ENCODE peak calls at places on chromosomes 5 and 9, in five cellular contexts. One of them, this sample, is unnamed.

GRCh38 chr5:142841511-142842255 is 71.5 kb downstream of the ARHGAP26 start:
- DNase-seq in NB4: no peak
- DNase-seq in OCI-LY7: no peak
- DNase-seq in transverse colon: no peak
- DNase-seq in GM12865: no peak
- DNase-seq in this sample: no peak

GRCh38 chr9:3473402-3473801 is 52.4 kb downstream of the RFX3 start:
- DNase-seq in NB4: peak
- DNase-seq in OCI-LY7: peak
- DNase-seq in transverse colon: no peak
- DNase-seq in GM12865: peak
- DNase-seq in this sample: no peak

GRCh38 chr5:142717582-142718215 is 31.8 kb upstream of the FGF1 start:
- DNase-seq in NB4: peak
- DNase-seq in OCI-LY7: peak
- DNase-seq in transverse colon: no peak
- DNase-seq in GM12865: peak
- DNase-seq in this sample: peak

GRCh38 chr5:73151733-73152410 is 21.1 kb upstream of the TMEM174 start:
- DNase-seq in NB4: no peak
- DNase-seq in OCI-LY7: no peak
- DNase-seq in transverse colon: no peak
- DNase-seq in GM12865: no peak
- DNase-seq in this sample: no peak

GRCh38 chr5:64947031-64947430 is 178.3 kb downstream of the CWC27 start:
- DNase-seq in NB4: no peak
- DNase-seq in OCI-LY7: no peak
- DNase-seq in transverse colon: no peak
- DNase-seq in GM12865: no peak
- DNase-seq in this sample: peak

GRCh38 chr5:124605516-124605915 is 140.9 kb downstream of the ZNF608 start:
- DNase-seq in NB4: no peak
- DNase-seq in OCI-LY7: no peak
- DNase-seq in transverse colon: no peak
- DNase-seq in GM12865: no peak
- DNase-seq in this sample: peak

GRCh38 chr9:78982849-78983248 is 588.9 kb upstream of the TLE4 start:
- DNase-seq in NB4: no peak
- DNase-seq in OCI-LY7: no peak
- DNase-seq in transverse colon: no peak
- DNase-seq in GM12865: no peak
- DNase-seq in this sample: peak

GRCh38 chr9:130879863-130880411 is 16.7 kb downstream of the QRFP start:
- DNase-seq in NB4: no peak
- DNase-seq in OCI-LY7: no peak
- DNase-seq in transverse colon: no peak
- DNase-seq in GM12865: no peak
- DNase-seq in this sample: no peak

GRCh38 chr5:171721469-171721868 is 64.1 kb upstream of the SMIM23 start:
- DNase-seq in NB4: peak
- DNase-seq in OCI-LY7: no peak
- DNase-seq in transverse colon: no peak
- DNase-seq in GM12865: no peak
- DNase-seq in this sample: no peak

GRCh38 chr5:120160120-120160895 is 303.8 kb upstream of the PRR16 start:
- DNase-seq in NB4: no peak
- DNase-seq in OCI-LY7: no peak
- DNase-seq in transverse colon: no peak
- DNase-seq in GM12865: no peak
- DNase-seq in this sample: peak

GRCh38 chr9:3824062-3824461 is 298.3 kb upstream of the RFX3 start:
- DNase-seq in NB4: no peak
- DNase-seq in OCI-LY7: no peak
- DNase-seq in transverse colon: no peak
- DNase-seq in GM12865: no peak
- DNase-seq in this sample: no peak

DNA sequence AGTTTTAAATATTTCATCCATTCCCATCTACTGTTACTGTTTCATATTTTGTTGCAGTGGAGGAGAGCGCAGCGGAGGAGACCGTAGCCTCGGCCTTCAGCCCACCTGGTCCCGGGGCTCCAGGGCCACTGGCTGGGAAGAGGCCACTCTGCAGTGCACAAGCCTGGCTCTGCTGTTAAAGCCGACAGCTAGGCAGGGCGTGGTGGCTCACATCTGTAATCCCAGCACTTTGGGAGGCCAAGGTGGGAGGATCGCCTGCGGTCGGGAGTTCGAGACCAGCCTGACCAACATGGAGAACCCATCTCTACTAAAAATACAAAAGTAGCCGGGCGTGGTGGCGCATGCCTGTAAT is 19.5 kb downstream of the LPCAT1 start:
- DNase-seq in NB4: no peak
- DNase-seq in OCI-LY7: no peak
- DNase-seq in transverse colon: no peak
- DNase-seq in GM12865: peak
- DNase-seq in this sample: no peak
- TF ChIP-seq CTCF in NB4: no peak
- TF ChIP-seq CTCF in OCI-LY7: peak
- TF ChIP-seq CTCF in transverse colon: no peak
- TF ChIP-seq CTCF in GM12865: no peak
- TF ChIP-seq CTCF in this sample: no peak

GRCh38 chr9:89044881-89045280 is 53.6 kb downstream of the S1PR3 start:
- DNase-seq in NB4: no peak
- DNase-seq in OCI-LY7: no peak
- DNase-seq in transverse colon: no peak
- DNase-seq in GM12865: no peak
- DNase-seq in this sample: no peak
- H3K4me3 ChIP-seq in NB4: no peak
- H3K4me3 ChIP-seq in OCI-LY7: no peak
- H3K4me3 ChIP-seq in transverse colon: no peak
- H3K4me3 ChIP-seq in GM12865: no peak
- H3K4me3 ChIP-seq in this sample: no peak

GRCh38 chr5:125987677-125988255 is 435.4 kb upstream of the GRAMD2B start:
- DNase-seq in NB4: no peak
- DNase-seq in OCI-LY7: no peak
- DNase-seq in transverse colon: no peak
- DNase-seq in GM12865: no peak
- DNase-seq in this sample: no peak
- TF ChIP-seq CTCF in NB4: no peak
- TF ChIP-seq CTCF in OCI-LY7: no peak
- TF ChIP-seq CTCF in transverse colon: no peak
- TF ChIP-seq CTCF in GM12865: no peak
- TF ChIP-seq CTCF in this sample: no peak

GRCh38 chr5:76388236-76388635 is 14.8 kb upstream of the IQGAP2 start:
- DNase-seq in NB4: no peak
- DNase-seq in OCI-LY7: no peak
- DNase-seq in transverse colon: no peak
- DNase-seq in GM12865: no peak
- DNase-seq in this sample: peak
- H3K4me3 ChIP-seq in NB4: no peak
- H3K4me3 ChIP-seq in OCI-LY7: no peak
- H3K4me3 ChIP-seq in transverse colon: no peak
- H3K4me3 ChIP-seq in GM12865: no peak
- H3K4me3 ChIP-seq in this sample: no peak

GRCh38 chr9:128771745-128772519 is at the start of gene ZER1:
- DNase-seq in NB4: peak
- DNase-seq in OCI-LY7: peak
- DNase-seq in transverse colon: peak
- DNase-seq in GM12865: peak
- DNase-seq in this sample: peak
- TF ChIP-seq CTCF in NB4: no peak
- TF ChIP-seq CTCF in OCI-LY7: no peak
- TF ChIP-seq CTCF in transverse colon: no peak
- TF ChIP-seq CTCF in GM12865: no peak
- TF ChIP-seq CTCF in this sample: no peak

DNA sequence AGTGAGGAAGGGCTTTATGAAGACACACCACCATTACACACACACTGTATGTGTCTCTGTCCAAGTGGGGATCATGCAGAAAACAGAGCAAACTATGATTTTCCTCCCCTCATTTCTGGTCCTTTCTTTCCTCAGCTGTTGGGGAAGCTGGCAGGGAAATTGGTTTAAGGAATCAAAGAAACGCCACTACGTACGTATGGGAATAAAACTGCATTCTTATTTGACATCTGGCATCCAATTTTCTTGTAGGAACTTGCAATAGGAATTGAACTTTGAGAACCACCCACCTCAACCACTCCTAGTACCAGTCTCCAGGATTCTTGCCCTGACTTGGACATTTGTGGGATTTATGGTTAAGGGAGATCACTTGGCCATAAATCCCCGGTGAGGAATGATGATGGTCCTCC is 125.8 kb downstream of the PDE4D start:
- DNase-seq in NB4: no peak
- DNase-seq in OCI-LY7: no peak
- DNase-seq in transverse colon: no peak
- DNase-seq in GM12865: no peak
- DNase-seq in this sample: peak
- H3K4me3 ChIP-seq in NB4: no peak
- H3K4me3 ChIP-seq in OCI-LY7: no peak
- H3K4me3 ChIP-seq in transverse colon: peak
- H3K4me3 ChIP-seq in GM12865: peak
- H3K4me3 ChIP-seq in this sample: peak

GRCh38 chr9:72844440-72844768 is 108.4 kb downstream of the ALDH1A1 start:
- DNase-seq in NB4: no peak
- DNase-seq in OCI-LY7: no peak
- DNase-seq in transverse colon: no peak
- DNase-seq in GM12865: no peak
- DNase-seq in this sample: peak
- TF ChIP-seq CTCF in NB4: no peak
- TF ChIP-seq CTCF in OCI-LY7: no peak
- TF ChIP-seq CTCF in transverse colon: no peak
- TF ChIP-seq CTCF in GM12865: no peak
- TF ChIP-seq CTCF in this sample: no peak

GRCh38 chr5:150789943-150790611 is 11.5 kb downstream of the SMIM3 start:
- DNase-seq in NB4: peak
- DNase-seq in OCI-LY7: no peak
- DNase-seq in transverse colon: peak
- DNase-seq in GM12865: peak
- DNase-seq in this sample: peak
- H3K4me3 ChIP-seq in NB4: peak
- H3K4me3 ChIP-seq in OCI-LY7: no peak
- H3K4me3 ChIP-seq in transverse colon: no peak
- H3K4me3 ChIP-seq in GM12865: peak
- H3K4me3 ChIP-seq in this sample: peak

This sample was measured in epithelial cell of esophagus.